ENCODE peak calls at places on chromosomes 7 and 10, in four cellular contexts. A is activated CD8-positive, alpha-beta memory T cell treated with anti-CD3 and anti-CD28 coated beads, Interleukin-2, amount 10 ng/mL, durations not matched to agents 7 days and 5 days; I is H7; P is left colon. J is an unnamed sample.

GRCh38 chr7:128856001-128856718 is 6.5 kb upstream of the ATP6V1F start:
- DNase-seq in A (no peak), I (no peak), P (no peak), J (no peak)

GRCh38 chr10:28111712-28112111 is 112.8 kb upstream of the ODAD2 start:
- DNase-seq in A (no peak), I (no peak), P (no peak), J (no peak)

GRCh38 chr7:25861704-25862253 is 290.2 kb upstream of the NFE2L3 start:
- DNase-seq in A (no peak), I (no peak), P (no peak), J (no peak)

GRCh38 chr10:101172741-101173140 is 41.6 kb downstream of the TLX1 start:
- DNase-seq in A (no peak), I (no peak), P (no peak), J (no peak)

GRCh38 chr7:17986826-17987225 is 40.8 kb downstream of the PRPS1L1 start:
- DNase-seq in A (no peak), I (no peak), P (no peak), J (no peak)

GRCh38 chr7:94382746-94383145 is 11.9 kb upstream of the COL1A2 start:
- DNase-seq in A (no peak), I (no peak), P (no peak), J (no peak)

GRCh38 chr7:109579876-109580275 is 1010.2 kb downstream of the DNAJB9 start:
- DNase-seq in A (no peak), I (no peak), P (no peak), J (no peak)

GRCh38 chr10:35585903-35586535 is 19.1 kb upstream of the GJD4 start:
- DNase-seq in A (no peak), I (no peak), P (no peak), J (no peak)

GRCh38 chr7:39375047-39375873 is 190.9 kb upstream of the YAE1 start:
- DNase-seq in A (no peak), I (no peak), P (no peak), J (no peak)

GRCh38 chr10:69846252-69847000 is 44.7 kb downstream of the COL13A1 start:
- DNase-seq in A (no peak), I (peak), P (peak), J (no peak)

GRCh38 chr10:78640981-78641646 is 427.7 kb upstream of the ZMIZ1 start:
- DNase-seq in A (no peak), I (no peak), P (no peak), J (no peak)

GRCh38 chr10:48616436-48616835 is 11.6 kb upstream of the ARHGAP22 start:
- DNase-seq in A (no peak), I (no peak), P (no peak), J (no peak)

GRCh38 chr10:59976909-59977308 is 70.6 kb upstream of the CCDC6 start:
- DNase-seq in A (no peak), I (no peak), P (no peak), J (no peak)

GRCh38 chr7:35260254-35260653 is 6.4 kb upstream of the TBX20 start:
- DNase-seq in A (no peak), I (peak), P (no peak), J (no peak)

GRCh38 chr10:16756561-16757221 is 60.5 kb downstream of the RSU1 start:
- DNase-seq in A (no peak), I (no peak), P (no peak), J (no peak)

GRCh38 chr7:150931199-150931869 is 46.8 kb downstream of the KCNH2 start:
- DNase-seq in A (peak), I (no peak), P (no peak), J (no peak)

J was measured in H9.